ENCODE peak calls at places on chromosomes 16 and 17, in six cellular contexts. One of them, this sample, is unnamed.

GRCh38 chr16:85999778-86000177 is 100.8 kb downstream of the IRF8 start:
- DNase-seq in IMR-90: no peak
- DNase-seq in mesenchymal stem cell: no peak
- DNase-seq in neuronal stem cell: no peak
- DNase-seq in trophoblast cell: no peak
- DNase-seq in H1: no peak
- DNase-seq in this sample: no peak

GRCh38 chr16:52068447-52069074 is 478.4 kb downstream of the TOX3 start:
- DNase-seq in IMR-90: peak; percentile 10
- DNase-seq in H1: peak; percentile 3
- DNase-seq in trophoblast cell: peak; percentile 19
- DNase-seq in neuronal stem cell: peak; percentile 45
- DNase-seq in mesenchymal stem cell: peak; percentile 9
- DNase-seq in this sample: peak; percentile 53

GRCh38 chr17:56171186-56171959 is 18.1 kb downstream of the ANKFN1 start:
- DNase-seq in neuronal stem cell: no peak
- DNase-seq in mesenchymal stem cell: peak; percentile 1
- DNase-seq in H1: no peak
- DNase-seq in IMR-90: no peak
- DNase-seq in trophoblast cell: peak; percentile 16
- DNase-seq in this sample: no peak

GRCh38 chr17:75615301-75615700 is 17.9 kb upstream of the SMIM5 start:
- DNase-seq in H1: no peak
- DNase-seq in neuronal stem cell: no peak
- DNase-seq in trophoblast cell: no peak
- DNase-seq in mesenchymal stem cell: no peak
- DNase-seq in IMR-90: no peak
- DNase-seq in this sample: peak; percentile 70

GRCh38 chr16:10988164-10988803 is 43.9 kb downstream of the CLEC16A start:
- DNase-seq in trophoblast cell: no peak
- DNase-seq in H1: no peak
- DNase-seq in mesenchymal stem cell: no peak
- DNase-seq in IMR-90: no peak
- DNase-seq in neuronal stem cell: no peak
- DNase-seq in this sample: peak; percentile 51

GRCh38 chr16:82187829-82188228 is 17.8 kb upstream of the MPHOSPH6 start:
- DNase-seq in IMR-90: no peak
- DNase-seq in neuronal stem cell: no peak
- DNase-seq in H1: no peak
- DNase-seq in trophoblast cell: no peak
- DNase-seq in mesenchymal stem cell: no peak
- DNase-seq in this sample: no peak

GRCh38 chr16:67396159-67396774 is 3.0 kb upstream of the TPPP3 start:
- DNase-seq in H1: no peak
- DNase-seq in trophoblast cell: peak; percentile 87
- DNase-seq in neuronal stem cell: peak; percentile 91
- DNase-seq in IMR-90: peak; percentile 78
- DNase-seq in mesenchymal stem cell: peak; percentile 96
- DNase-seq in this sample: peak; percentile 95

GRCh38 chr17:77770331-77771105 is 188.0 kb upstream of the TNRC6C start:
- DNase-seq in neuronal stem cell: no peak
- DNase-seq in H1: no peak
- DNase-seq in IMR-90: peak; percentile 79
- DNase-seq in mesenchymal stem cell: peak; percentile 58
- DNase-seq in trophoblast cell: no peak
- DNase-seq in this sample: no peak

GRCh38 chr16:69520800-69521602 is 44.8 kb upstream of the NFAT5 start:
- DNase-seq in trophoblast cell: no peak
- DNase-seq in neuronal stem cell: no peak
- DNase-seq in mesenchymal stem cell: no peak
- DNase-seq in IMR-90: no peak
- DNase-seq in H1: no peak
- DNase-seq in this sample: no peak

GRCh38 chr17:15298176-15298575 is 33.0 kb upstream of the PMP22 start:
- DNase-seq in neuronal stem cell: no peak
- DNase-seq in IMR-90: peak; percentile 70
- DNase-seq in mesenchymal stem cell: peak; percentile 85
- DNase-seq in H1: no peak
- DNase-seq in trophoblast cell: no peak
- DNase-seq in this sample: no peak

GRCh38 chr16:58815188-58815888 is 81.2 kb upstream of the GOT2 start:
- DNase-seq in mesenchymal stem cell: no peak
- DNase-seq in IMR-90: no peak
- DNase-seq in neuronal stem cell: no peak
- DNase-seq in trophoblast cell: no peak
- DNase-seq in H1: no peak
- DNase-seq in this sample: no peak

GRCh38 chr16:23398987-23399805 is 53.8 kb downstream of the COG7 start:
- DNase-seq in IMR-90: no peak
- DNase-seq in neuronal stem cell: peak; percentile 59
- DNase-seq in trophoblast cell: no peak
- DNase-seq in H1: peak; percentile 47
- DNase-seq in mesenchymal stem cell: no peak
- DNase-seq in this sample: peak; percentile 88

GRCh38 chr16:88306860-88307545 is 75.8 kb upstream of the ZNF469 start:
- DNase-seq in mesenchymal stem cell: peak; percentile 99
- DNase-seq in trophoblast cell: peak; percentile 78
- DNase-seq in H1: no peak
- DNase-seq in IMR-90: peak; percentile 99
- DNase-seq in neuronal stem cell: no peak
- DNase-seq in this sample: no peak

GRCh38 chr16:88303890-88304819 is 78.6 kb upstream of the ZNF469 start:
- DNase-seq in H1: no peak
- DNase-seq in neuronal stem cell: no peak
- DNase-seq in IMR-90: peak; percentile 98
- DNase-seq in mesenchymal stem cell: peak; percentile 96
- DNase-seq in trophoblast cell: peak; percentile 74
- DNase-seq in this sample: no peak

GRCh38 chr16:88308441-88309173 is 74.2 kb upstream of the ZNF469 start:
- DNase-seq in neuronal stem cell: no peak
- DNase-seq in trophoblast cell: no peak
- DNase-seq in mesenchymal stem cell: no peak
- DNase-seq in IMR-90: no peak
- DNase-seq in H1: no peak
- DNase-seq in this sample: no peak

GRCh38 chr16:88305176-88305575 is 77.6 kb upstream of the ZNF469 start:
- DNase-seq in H1: no peak
- DNase-seq in neuronal stem cell: no peak
- DNase-seq in IMR-90: no peak
- DNase-seq in mesenchymal stem cell: no peak
- DNase-seq in trophoblast cell: no peak
- DNase-seq in this sample: no peak

DNA sequence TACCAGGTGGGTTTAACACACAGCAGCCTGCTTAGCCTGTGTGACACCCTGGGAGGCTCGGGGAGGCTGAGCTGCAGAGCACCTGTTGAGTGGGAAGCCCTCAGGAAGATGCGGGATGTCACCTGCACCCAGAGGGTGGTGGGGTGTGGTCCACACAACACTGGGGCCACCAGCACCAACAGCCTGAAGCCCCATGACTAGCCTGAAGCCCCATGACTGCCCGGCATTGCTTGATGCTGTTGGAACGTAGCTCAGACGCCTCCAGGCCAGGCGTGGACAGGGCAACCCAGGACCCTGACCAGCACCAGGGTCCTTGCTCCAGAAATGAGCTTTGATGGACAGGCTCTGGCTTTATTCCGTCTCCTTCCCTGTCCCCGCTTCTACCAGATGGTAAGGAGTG is 76.3 kb upstream of the ZNF469 start:
- DNase-seq in H1: no peak
- DNase-seq in mesenchymal stem cell: no peak
- DNase-seq in trophoblast cell: peak; percentile 48
- DNase-seq in neuronal stem cell: no peak
- DNase-seq in IMR-90: no peak
- DNase-seq in this sample: no peak
- H3K27ac ChIP-seq in H1: no peak overlapping the region
- H3K27ac ChIP-seq in mesenchymal stem cell: peak overlapping the region; percentile 87
- H3K27ac ChIP-seq in trophoblast cell: no peak overlapping the region
- H3K27ac ChIP-seq in neuronal stem cell: no peak overlapping the region
- H3K27ac ChIP-seq in IMR-90: peak overlapping the region; percentile 95
- H3K27ac ChIP-seq in this sample: no peak overlapping the region

DNA sequence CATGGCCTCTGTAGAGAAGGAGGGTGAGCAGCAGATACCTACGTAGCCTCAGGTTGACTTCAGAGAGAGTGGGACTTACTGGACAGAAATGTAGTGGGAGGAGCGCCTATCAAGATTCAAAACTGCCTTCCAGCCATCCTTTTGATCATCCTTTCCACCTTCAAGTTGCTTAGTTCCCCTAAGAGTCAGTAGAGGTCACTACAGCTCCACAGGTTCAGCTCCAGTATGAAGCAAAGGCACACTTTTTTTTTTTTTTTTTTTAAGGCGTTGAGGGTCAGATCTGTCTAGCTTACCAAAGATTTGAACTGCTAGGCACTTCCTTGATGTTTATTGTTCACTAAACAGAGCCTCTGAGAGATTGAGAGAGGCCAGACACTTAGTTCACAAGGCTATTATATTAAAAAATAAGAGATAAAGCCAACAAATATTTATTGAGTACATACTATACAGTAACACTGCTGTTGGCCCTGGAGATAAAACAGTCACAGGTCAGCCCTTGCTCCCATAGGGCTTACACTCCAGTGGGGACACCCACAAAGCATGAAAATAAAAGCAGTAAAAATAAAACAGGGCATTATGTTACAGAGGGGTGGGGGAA is 3.1 kb downstream of the RNF227 start:
- DNase-seq in mesenchymal stem cell: peak; percentile 81
- DNase-seq in IMR-90: peak; percentile 80
- DNase-seq in neuronal stem cell: peak; percentile 57
- DNase-seq in H1: no peak
- DNase-seq in trophoblast cell: peak; percentile 88
- DNase-seq in this sample: peak; percentile 53
- H3K14ac ChIP-seq in mesenchymal stem cell: no peak overlapping the region
- H3K14ac ChIP-seq in IMR-90: no peak overlapping the region
- H3K14ac ChIP-seq in neuronal stem cell: no peak overlapping the region
- H3K14ac ChIP-seq in H1: no peak overlapping the region
- H3K14ac ChIP-seq in trophoblast cell: no peak overlapping the region
- H3K14ac ChIP-seq in this sample: no peak overlapping the region

DNA sequence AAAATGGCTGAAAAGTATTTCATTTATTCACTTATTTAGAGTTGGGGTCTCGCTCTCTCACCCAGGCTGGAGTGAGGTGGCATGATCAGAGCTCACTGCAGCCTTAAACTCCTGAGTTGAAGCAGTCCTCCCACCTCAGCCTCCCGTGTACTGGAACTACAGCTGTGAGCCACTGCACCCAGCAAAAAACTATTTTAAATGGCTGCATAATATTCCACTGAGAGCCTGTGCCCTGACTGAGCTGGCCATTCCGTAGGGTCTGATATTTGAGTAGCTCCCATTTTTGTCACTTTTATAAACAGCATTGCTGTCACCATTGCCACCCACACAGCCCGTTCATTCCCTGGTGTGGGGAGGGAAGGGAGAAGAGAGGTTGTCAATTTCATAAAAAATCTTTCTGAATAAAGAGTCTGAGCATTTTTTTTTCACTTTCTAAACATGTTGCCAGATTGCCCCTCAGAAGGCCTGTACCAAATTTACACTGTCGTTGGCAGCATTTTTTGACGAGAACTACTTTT is 7.0 kb upstream of the KIFC3 start:
- DNase-seq in H1: no peak
- DNase-seq in IMR-90: no peak
- DNase-seq in trophoblast cell: no peak
- DNase-seq in mesenchymal stem cell: no peak
- DNase-seq in neuronal stem cell: no peak
- DNase-seq in this sample: no peak
- H3K27ac ChIP-seq in H1: no peak overlapping the region
- H3K27ac ChIP-seq in IMR-90: no peak overlapping the region
- H3K27ac ChIP-seq in trophoblast cell: no peak overlapping the region
- H3K27ac ChIP-seq in mesenchymal stem cell: peak overlapping the region; percentile 94
- H3K27ac ChIP-seq in neuronal stem cell: no peak overlapping the region
- H3K27ac ChIP-seq in this sample: no peak overlapping the region

GRCh38 chr16:17382514-17382913 is 88.2 kb downstream of the XYLT1 start:
- DNase-seq in trophoblast cell: peak; percentile 54
- DNase-seq in IMR-90: no peak
- DNase-seq in neuronal stem cell: no peak
- DNase-seq in mesenchymal stem cell: no peak
- DNase-seq in H1: no peak
- DNase-seq in this sample: no peak
- H3K14ac ChIP-seq in trophoblast cell: no peak overlapping the region
- H3K14ac ChIP-seq in IMR-90: no peak overlapping the region
- H3K14ac ChIP-seq in neuronal stem cell: no peak overlapping the region
- H3K14ac ChIP-seq in mesenchymal stem cell: no peak overlapping the region
- H3K14ac ChIP-seq in H1: no peak overlapping the region
- H3K14ac ChIP-seq in this sample: no peak overlapping the region

GRCh38 chr17:43584666-43585102 is 38.5 kb upstream of the ETV4 start:
- DNase-seq in H1: no peak
- DNase-seq in IMR-90: peak; percentile 52
- DNase-seq in neuronal stem cell: no peak
- DNase-seq in mesenchymal stem cell: no peak
- DNase-seq in trophoblast cell: peak; percentile 92
- DNase-seq in this sample: no peak

GRCh38 chr17:43588121-43588520 is 42.0 kb upstream of the ETV4 start:
- DNase-seq in H1: no peak
- DNase-seq in mesenchymal stem cell: no peak
- DNase-seq in trophoblast cell: no peak
- DNase-seq in neuronal stem cell: no peak
- DNase-seq in IMR-90: no peak
- DNase-seq in this sample: no peak

GRCh38 chr17:43588664-43589435 is 42.7 kb upstream of the ETV4 start:
- DNase-seq in mesenchymal stem cell: no peak
- DNase-seq in H1: no peak
- DNase-seq in neuronal stem cell: no peak
- DNase-seq in IMR-90: no peak
- DNase-seq in trophoblast cell: no peak
- DNase-seq in this sample: no peak

GRCh38 chr17:43591750-43592562 is 45.8 kb upstream of the ETV4 start:
- DNase-seq in IMR-90: peak; percentile 92
- DNase-seq in H1: no peak
- DNase-seq in trophoblast cell: no peak
- DNase-seq in mesenchymal stem cell: peak; percentile 66
- DNase-seq in neuronal stem cell: no peak
- DNase-seq in this sample: no peak

GRCh38 chr17:43587647-43588046 is 41.5 kb upstream of the ETV4 start:
- DNase-seq in H1: no peak
- DNase-seq in mesenchymal stem cell: no peak
- DNase-seq in IMR-90: no peak
- DNase-seq in trophoblast cell: peak; percentile 88
- DNase-seq in neuronal stem cell: no peak
- DNase-seq in this sample: no peak
- H3K27ac ChIP-seq in H1: no peak overlapping the region
- H3K27ac ChIP-seq in mesenchymal stem cell: no peak overlapping the region
- H3K27ac ChIP-seq in IMR-90: no peak overlapping the region
- H3K27ac ChIP-seq in trophoblast cell: no peak overlapping the region
- H3K27ac ChIP-seq in neuronal stem cell: no peak overlapping the region
- H3K27ac ChIP-seq in this sample: no peak overlapping the region

GRCh38 chr16:49778202-49778601 is 77.7 kb downstream of the ZNF423 start:
- DNase-seq in mesenchymal stem cell: no peak
- DNase-seq in trophoblast cell: no peak
- DNase-seq in IMR-90: no peak
- DNase-seq in H1: no peak
- DNase-seq in neuronal stem cell: no peak
- DNase-seq in this sample: no peak
- H3K14ac ChIP-seq in mesenchymal stem cell: no peak overlapping the region
- H3K14ac ChIP-seq in trophoblast cell: no peak overlapping the region
- H3K14ac ChIP-seq in IMR-90: no peak overlapping the region
- H3K14ac ChIP-seq in H1: no peak overlapping the region
- H3K14ac ChIP-seq in neuronal stem cell: no peak overlapping the region
- H3K14ac ChIP-seq in this sample: no peak overlapping the region

GRCh38 chr17:38361700-38362465 is 10.2 kb downstream of the SOCS7 start:
- DNase-seq in H1: no peak
- DNase-seq in IMR-90: no peak
- DNase-seq in trophoblast cell: no peak
- DNase-seq in neuronal stem cell: no peak
- DNase-seq in mesenchymal stem cell: no peak
- DNase-seq in this sample: no peak
- H3K27ac ChIP-seq in H1: no peak overlapping the region
- H3K27ac ChIP-seq in IMR-90: no peak overlapping the region
- H3K27ac ChIP-seq in trophoblast cell: no peak overlapping the region
- H3K27ac ChIP-seq in neuronal stem cell: no peak overlapping the region
- H3K27ac ChIP-seq in mesenchymal stem cell: no peak overlapping the region
- H3K27ac ChIP-seq in this sample: no peak overlapping the region

GRCh38 chr16:35602116-35602515 is 2142.7 kb downstream of the TP53TG3F start:
- DNase-seq in IMR-90: no peak
- DNase-seq in H1: no peak
- DNase-seq in neuronal stem cell: no peak
- DNase-seq in mesenchymal stem cell: no peak
- DNase-seq in trophoblast cell: no peak
- DNase-seq in this sample: no peak
- H3K14ac ChIP-seq in IMR-90: no peak overlapping the region
- H3K14ac ChIP-seq in H1: no peak overlapping the region
- H3K14ac ChIP-seq in neuronal stem cell: no peak overlapping the region
- H3K14ac ChIP-seq in mesenchymal stem cell: no peak overlapping the region
- H3K14ac ChIP-seq in trophoblast cell: no peak overlapping the region
- H3K14ac ChIP-seq in this sample: no peak overlapping the region